ENCODE peak calls at places on chromosomes 16 and 17, in ten cellular contexts. R is hypothalamus; C is WTC11; M is ACHN; T is activated B cell treated with CpG ODN at 0.5 μM for 24 hours; H is activated T-cell treated with anti-CD3 and anti-CD28 coated beads, Interleukin-2, amount 50 U/mL, for 1 hour; J is memory B cell; Y is NAMALWA; U is DMS153; G is stimulated activated CD4-positive, alpha-beta T cell treated with anti-CD3 and anti-CD28 coated beads, TNF-alpha, amount 100 ng/mL, for 1 hour. I is an unnamed sample.
A peak's percentile ranks its signal among the peaks of the same experiment; 100 is the strongest.

GRCh38 chr17:49955157-49955556 is 13.8 kb upstream of the DLX4 start:
- DNase-seq in H (no peak), Y (no peak), R (no peak), U (no peak), G (no peak), T (no peak), M (no peak), J (no peak), C (no peak), I (no peak)

GRCh38 chr17:56596741-56597494 is 3.4 kb downstream of the NOG start:
- DNase-seq in H (peak; percentile 28), Y (no peak), T (no peak), G (no peak), M (peak; percentile 71), R (no peak), J (no peak), C (peak; percentile 65), U (no peak), I (no peak)

GRCh38 chr17:10836966-10837599 is 804 bp downstream of the PIRT start:
- DNase-seq in R (no peak), J (no peak), U (no peak), M (no peak), H (no peak), T (no peak), G (no peak), Y (no peak), C (no peak), I (no peak)

GRCh38 chr16:85391769-85392583 is 221.1 kb upstream of the GSE1 start:
- DNase-seq in M (no peak), C (peak; percentile 4), T (no peak), G (no peak), H (peak; percentile 1), U (no peak), R (no peak), Y (no peak), J (no peak), I (no peak)

GRCh38 chr16:57084996-57085395 is 7.4 kb upstream of the CPNE2 start:
- DNase-seq in T (no peak), J (no peak), H (no peak), Y (peak; percentile 55), M (no peak), U (no peak), G (no peak), R (no peak), C (no peak), I (no peak)

GRCh38 chr17:51259574-51260236 is at the start of gene MBTD1:
- DNase-seq in G (peak; percentile 89), J (peak; percentile 89), T (peak; percentile 90), R (peak; percentile 98), U (peak; percentile 90), M (peak; percentile 96), Y (peak; percentile 98), C (peak; percentile 94), H (peak; percentile 90), I (peak; percentile 97)

GRCh38 chr16:12416136-12416787 is 387.4 kb downstream of the CPPED1 start:
- DNase-seq in U (no peak), Y (no peak), H (no peak), R (no peak), M (no peak), G (no peak), C (no peak), T (no peak), J (no peak), I (no peak)

GRCh38 chr17:57436565-57436964 is 180.2 kb downstream of the MSI2 start:
- DNase-seq in J (no peak), R (no peak), M (no peak), T (no peak), Y (no peak), U (no peak), H (no peak), G (no peak), C (no peak), I (no peak)

GRCh38 chr16:90007015-90007414 is 12.2 kb downstream of the DBNDD1 start:
- DNase-seq in H (no peak), U (no peak), Y (no peak), J (no peak), G (no peak), R (no peak), M (no peak), T (no peak), C (no peak), I (no peak)

GRCh38 chr17:47615766-47616424 is 33.8 kb upstream of the KPNB1 start:
- DNase-seq in C (no peak), R (no peak), U (no peak), G (no peak), M (peak; percentile 68), H (no peak), Y (peak; percentile 78), J (no peak), T (no peak), I (peak; percentile 71)

GRCh38 chr17:81444610-81445339 is 49.5 kb downstream of the BAHCC1 start:
- DNase-seq in R (no peak), T (no peak), Y (no peak), G (no peak), M (no peak), U (no peak), C (no peak), H (no peak), J (no peak), I (no peak)

GRCh38 chr16:31092330-31092729 is 2.3 kb downstream of the VKORC1 start:
- DNase-seq in U (no peak), T (no peak), H (no peak), R (no peak), Y (no peak), G (no peak), J (no peak), C (no peak), M (no peak), I (peak; percentile 5)

GRCh38 chr16:63185235-63185780 is 1149.1 kb upstream of the CDH8 start:
- DNase-seq in T (no peak), R (no peak), U (no peak), H (no peak), G (no peak), J (no peak), M (no peak), Y (no peak), C (no peak), I (no peak)

GRCh38 chr17:75144816-75145511 is 9.3 kb downstream of the JPT1 start:
- DNase-seq in H (no peak), C (no peak), U (no peak), G (no peak), Y (no peak), T (no peak), M (no peak), J (no peak), R (no peak), I (no peak)

GRCh38 chr17:28402844-28403243 is 3.2 kb downstream of the SLC46A1 start:
- DNase-seq in T (no peak), J (no peak), M (no peak), Y (no peak), U (no peak), R (no peak), G (no peak), C (no peak), H (no peak), I (no peak)

GRCh38 chr17:50037321-50038107 is 18.4 kb upstream of the ITGA3 start:
- DNase-seq in C (no peak), J (no peak), Y (no peak), M (peak; percentile 90), R (no peak), T (no peak), H (no peak), G (no peak), U (no peak), I (peak; percentile 40)

GRCh38 chr17:58267347-58268324 is 13.1 kb downstream of the MPO start:
- DNase-seq in U (no peak), C (no peak), M (no peak), R (no peak), G (no peak), Y (no peak), H (no peak), T (no peak), J (no peak), I (no peak)

GRCh38 chr17:78999056-78999768 is 10.4 kb downstream of the CANT1 start:
- DNase-seq in R (no peak), C (no peak), Y (no peak), H (peak; percentile 12), M (no peak), U (no peak), J (no peak), T (no peak), G (no peak), I (no peak)

GRCh38 chr17:79626156-79626890 is 15.5 kb upstream of the RBFOX3 start:
- DNase-seq in C (peak; percentile 11), J (no peak), R (no peak), G (no peak), H (peak; percentile 7), U (no peak), Y (no peak), M (no peak), T (no peak), I (no peak)

GRCh38 chr16:78591682-78592103 is 492.2 kb downstream of the WWOX start:
- DNase-seq in U (no peak), M (no peak), G (no peak), T (no peak), H (no peak), C (no peak), J (no peak), R (no peak), Y (no peak), I (no peak)

I was measured in hepatocyte.